ENCODE peak calls at places on chromosomes 5 and 9, in four cellular contexts. J is Ammon's horn, N is Calu3, M is endodermal cell. S is an unnamed sample.

GRCh38 chr5:33888582-33888981 is 3.2 kb downstream of the ADAMTS12 start:
- DNase-seq in J (no peak), M (no peak), N (no peak), S (no peak)

GRCh38 chr5:77861576-77861975 is 85.4 kb upstream of the TBCA start:
- DNase-seq in J (no peak), M (no peak), N (no peak), S (no peak)

GRCh38 chr9:134855900-134856377 is 24.7 kb upstream of the FCN2 start:
- DNase-seq in M (no peak), J (no peak), N (no peak), S (no peak)

GRCh38 chr5:41414598-41414997 is 95.8 kb downstream of the PLCXD3 start:
- DNase-seq in J (no peak), N (peak), M (no peak), S (peak)

GRCh38 chr9:76576344-76576743 is 117.4 kb downstream of the GCNT1 start:
- DNase-seq in N (peak), M (no peak), J (peak), S (no peak)

GRCh38 chr9:108050894-108051293 is 561.3 kb upstream of the KLF4 start:
- DNase-seq in N (no peak), J (no peak), M (no peak), S (no peak)

GRCh38 chr9:78630966-78631365 is 334.0 kb downstream of the PSAT1 start:
- DNase-seq in J (no peak), N (no peak), M (no peak), S (no peak)

GRCh38 chr9:16012621-16013020 is 459.8 kb downstream of the CCDC171 start:
- DNase-seq in J (no peak), M (no peak), N (no peak), S (peak)

GRCh38 chr9:109171926-109172325 is 4.9 kb upstream of the FRRS1L start:
- DNase-seq in M (no peak), J (no peak), N (no peak), S (no peak)

GRCh38 chr5:179303801-179304200 is 41.5 kb downstream of the ADAMTS2 start:
- DNase-seq in N (no peak), J (no peak), M (no peak), S (no peak)

GRCh38 chr9:136372561-136373299 is 739 bp downstream of the CARD9 start:
- DNase-seq in J (peak), N (peak), M (peak), S (peak)

GRCh38 chr9:109745335-109746283 is 34.4 kb upstream of the PALM2AKAP2 start:
- DNase-seq in N (no peak), J (peak), M (peak), S (no peak)

GRCh38 chr9:94014066-94014654 is 59.0 kb upstream of the BARX1 start:
- DNase-seq in M (no peak), N (no peak), J (peak), S (peak)

GRCh38 chr5:179819296-179820126 is 1.2 kb upstream of the SQSTM1 start:
- DNase-seq in M (peak), J (peak), N (peak), S (no peak)

GRCh38 chr5:1477341-1477740 is 32.1 kb upstream of the SLC6A3 start:
- DNase-seq in M (no peak), J (peak), N (no peak), S (no peak)

GRCh38 chr9:37037744-37038640 is 3.9 kb upstream of the PAX5 start:
- DNase-seq in J (no peak), N (no peak), M (peak), S (no peak)

GRCh38 chr9:92975452-92975770 is 28.1 kb downstream of the FGD3 start:
- DNase-seq in N (no peak), J (no peak), M (no peak), S (no peak)

GRCh38 chr9:19174127-19174921 is 47.0 kb upstream of the PLIN2 start:
- DNase-seq in M (peak), N (peak), J (peak), S (peak)

GRCh38 chr9:88658311-88658822 is 123.4 kb downstream of the NXNL2 start:
- DNase-seq in M (no peak), J (no peak), N (no peak), S (peak)

GRCh38 chr5:53095931-53096525 is 13.5 kb downstream of the MOCS2 start:
- DNase-seq in M (peak), J (peak), N (peak), S (peak)

GRCh38 chr9:133371261-133371711 is 4.6 kb downstream of the SURF4 start:
- DNase-seq in N (no peak), J (no peak), M (no peak), S (no peak)

GRCh38 chr9:95481000-95481399 is 35.8 kb downstream of the PTCH1 start:
- DNase-seq in J (no peak), N (no peak), M (no peak), S (no peak)

GRCh38 chr5:79636981-79637733 is 24.9 kb downstream of the TENT2 start:
- DNase-seq in N (no peak), M (no peak), J (no peak), S (no peak)